ENCODE peak calls at places on chromosomes 6 and 20, in ten cellular contexts. F, L, O, I, R, E, K, C, B and Q are unnamed samples.

GRCh38 chr6:139369568-139370046 is 4.8 kb downstream of the CITED2 start:
- DNase-seq in K (peak; percentile 77), C (peak; percentile 47), I (no peak), L (no peak), B (no peak), R (peak; percentile 50), E (peak; percentile 62), F (no peak), O (no peak), Q (no peak)

GRCh38 chr6:159109391-159109790 is 59.8 kb upstream of the FNDC1 start:
- DNase-seq in O (no peak), K (no peak), F (no peak), L (no peak), B (no peak), C (no peak), E (no peak), I (no peak), R (peak; percentile 35), Q (peak; percentile 32)

GRCh38 chr6:223763-224162 is 68.5 kb upstream of the DUSP22 start:
- DNase-seq in F (no peak), I (no peak), C (no peak), K (no peak), B (no peak), L (no peak), E (peak; percentile 28), O (no peak), R (peak; percentile 21), Q (no peak)

GRCh38 chr20:14777571-14777970 is 440.2 kb upstream of the FLRT3 start:
- DNase-seq in L (no peak), I (no peak), E (peak; percentile 2), C (no peak), F (no peak), B (no peak), R (no peak), K (no peak), O (no peak), Q (no peak)

GRCh38 chr20:2133318-2134183 is 31.9 kb downstream of the STK35 start:
- DNase-seq in K (peak; percentile 42), O (no peak), E (peak; percentile 84), F (no peak), L (no peak), R (no peak), I (no peak), B (no peak), C (peak; percentile 83), Q (no peak)

GRCh38 chr6:10529231-10529801 is 8.2 kb downstream of the GCNT2 start:
- DNase-seq in K (no peak), I (no peak), E (peak; percentile 77), L (peak; percentile 53), O (no peak), B (peak; percentile 58), C (no peak), F (no peak), R (no peak), Q (no peak)

GRCh38 chr6:113377362-113377942 is 479.7 kb upstream of the MARCKS start:
- DNase-seq in B (no peak), F (no peak), C (no peak), I (no peak), O (no peak), K (no peak), E (no peak), L (no peak), R (no peak), Q (no peak)

GRCh38 chr6:49515485-49516146 is 15.9 kb downstream of the GLYATL3 start:
- DNase-seq in F (no peak), E (no peak), K (no peak), R (no peak), B (no peak), I (no peak), C (no peak), L (no peak), O (no peak), Q (no peak)

GRCh38 chr6:106084106-106084963 is 1.8 kb upstream of the PRDM1 start:
- DNase-seq in F (no peak), O (peak; percentile 73), B (no peak), L (no peak), R (peak; percentile 89), K (peak; percentile 70), E (peak; percentile 90), I (peak; percentile 77), C (no peak), Q (no peak)

DNA sequence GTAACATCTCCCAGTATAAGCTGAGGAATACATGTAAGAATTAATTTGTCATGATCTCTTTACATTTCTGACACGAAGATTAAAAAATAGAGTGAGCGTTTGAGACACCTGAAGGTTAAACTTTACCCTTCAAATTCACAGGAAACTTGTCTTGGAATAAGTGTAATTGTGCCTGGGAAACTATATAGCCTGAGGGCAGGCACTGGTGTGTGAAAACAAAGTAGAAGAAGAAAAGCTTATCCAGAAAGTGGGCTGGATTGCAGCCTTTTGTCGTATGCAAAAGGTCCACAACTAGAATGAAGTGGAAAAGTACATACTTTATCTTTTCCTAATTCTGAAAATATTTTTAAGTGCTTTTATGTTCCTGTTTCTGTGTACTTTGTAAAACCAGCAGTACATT is 275.7 kb upstream of the TCF21 start:
- DNase-seq in K (no peak), L (no peak), E (no peak), I (no peak), C (no peak), B (no peak), R (no peak), F (no peak), O (no peak), Q (no peak)
- TF ChIP-seq CTCF in K (no peak), L (no peak), E (no peak), I (no peak), C (no peak), B (no peak), R (no peak), F (no peak), O (no peak), Q (no peak)

DNA sequence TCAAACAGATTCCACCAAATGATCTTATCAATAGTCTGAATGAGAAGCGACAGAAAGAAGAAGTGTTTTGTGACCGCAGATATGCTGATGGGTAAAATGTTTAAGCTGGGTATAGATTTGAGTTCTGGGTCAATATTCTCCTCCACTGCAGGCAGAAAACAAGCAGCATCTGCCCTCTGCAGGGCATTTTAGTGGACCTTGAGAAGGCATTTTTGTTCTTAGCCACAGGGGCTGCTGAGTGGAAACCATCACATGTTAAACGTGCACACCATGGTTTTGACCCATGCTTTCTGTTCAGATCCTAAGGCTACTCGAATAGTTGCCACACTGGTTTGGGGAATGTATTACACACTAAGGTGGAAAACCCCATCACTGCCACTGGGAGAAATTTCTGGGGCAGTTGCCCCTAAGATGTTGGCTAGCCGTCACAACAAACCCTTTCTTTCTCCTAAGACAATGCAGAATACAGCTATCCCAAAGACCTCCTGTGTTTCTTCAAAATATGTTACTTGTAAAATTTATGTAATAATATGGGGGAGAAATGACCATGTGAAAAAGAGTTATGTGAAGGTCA is 5.5 kb downstream of the POU3F2 start:
- DNase-seq in F (no peak), I (peak; percentile 46), O (no peak), B (no peak), K (peak; percentile 43), L (no peak), C (no peak), R (peak; percentile 66), E (peak; percentile 83), Q (no peak)
- TF ChIP-seq CTCF in F (peak; percentile 57), I (no peak), O (no peak), B (no peak), K (peak; percentile 39), L (no peak), C (no peak), R (peak; percentile 79), E (peak; percentile 32), Q (peak; percentile 72)

DNA sequence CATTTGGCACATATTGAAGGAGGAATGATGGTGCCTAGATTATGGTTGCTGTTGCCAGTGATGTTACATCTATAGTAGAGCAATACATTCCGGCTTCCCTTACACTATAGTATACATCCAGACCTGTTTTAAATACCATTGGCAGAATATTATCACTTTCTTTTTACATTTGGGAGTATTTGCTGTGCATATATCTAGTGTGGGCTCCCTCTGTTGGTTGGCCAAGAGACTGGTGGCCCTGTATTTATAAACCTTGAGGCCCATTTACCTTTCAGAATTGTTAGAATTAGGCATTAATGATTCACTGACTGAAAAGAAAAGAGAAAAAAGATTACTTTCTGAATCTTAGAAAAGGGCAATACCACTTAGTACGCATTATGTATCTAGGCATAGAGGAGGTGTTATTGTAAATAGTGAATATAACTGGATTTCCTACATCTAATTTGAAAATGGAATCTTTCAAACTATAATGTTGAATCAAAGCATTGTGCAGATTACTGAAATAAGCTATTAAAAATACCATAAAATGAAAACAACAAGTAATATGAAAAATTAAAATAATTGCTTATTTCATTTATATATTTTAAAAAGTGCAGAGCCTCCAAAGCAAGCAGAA is 628.8 kb upstream of the MAN1A1 start:
- DNase-seq in E (peak; percentile 22), I (peak; percentile 14), K (peak; percentile 32), R (peak; percentile 49), O (no peak), L (no peak), C (peak; percentile 36), B (no peak), F (no peak), Q (no peak)
- TF ChIP-seq CTCF in E (peak; percentile 67), I (peak; percentile 50), K (peak; percentile 63), R (peak; percentile 83), O (no peak), L (peak; percentile 46), C (peak; percentile 23), B (peak; percentile 28), F (peak; percentile 70), Q (peak; percentile 70)

GRCh38 chr6:13299403-13299821 is 28.9 kb downstream of the TBC1D7 start:
- DNase-seq in C (no peak), I (no peak), F (no peak), R (peak; percentile 8), K (no peak), B (no peak), L (no peak), O (no peak), E (no peak), Q (no peak)

GRCh38 chr6:13295576-13295975 is 32.8 kb downstream of the TBC1D7 start:
- DNase-seq in F (no peak), O (no peak), B (no peak), C (no peak), I (no peak), R (peak; percentile 37), E (no peak), L (no peak), K (no peak), Q (no peak)

GRCh38 chr6:13297391-13297790 is 30.9 kb downstream of the TBC1D7 start:
- DNase-seq in K (no peak), R (peak; percentile 7), I (no peak), F (no peak), O (no peak), B (no peak), C (no peak), L (no peak), E (no peak), Q (no peak)

GRCh38 chr6:13294499-13295069 is 33.8 kb downstream of the TBC1D7 start:
- DNase-seq in E (no peak), L (no peak), R (peak; percentile 10), K (no peak), I (no peak), F (no peak), O (no peak), B (no peak), C (no peak), Q (no peak)

DNA sequence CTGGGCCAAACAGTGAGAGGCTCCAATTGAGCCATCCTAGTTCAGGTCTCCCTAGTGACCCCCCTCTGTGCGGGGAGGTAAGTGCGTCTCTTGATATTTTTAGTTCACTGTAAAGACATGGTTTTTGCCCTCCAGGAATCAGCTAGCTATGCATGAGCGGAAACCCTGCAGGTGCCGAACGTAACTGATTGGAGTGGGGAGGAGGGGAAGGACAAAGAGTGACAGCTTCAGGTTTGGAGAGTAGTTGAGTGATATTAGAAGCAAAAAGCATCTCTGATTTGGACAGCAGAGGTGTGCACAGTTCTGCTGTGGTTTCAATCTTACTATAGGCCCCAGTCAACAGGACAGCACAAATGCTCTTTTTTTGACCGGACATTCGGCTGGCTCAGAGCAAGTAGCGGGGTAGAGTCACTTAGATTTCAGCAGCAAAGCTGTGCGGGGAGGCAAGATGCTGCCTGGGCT is 31.8 kb downstream of the TBC1D7 start:
- DNase-seq in O (no peak), L (no peak), R (peak; percentile 55), E (no peak), I (no peak), F (no peak), C (no peak), K (peak; percentile 62), B (no peak), Q (no peak)
- TF ChIP-seq CTCF in O (no peak), L (no peak), R (peak; percentile 34), E (no peak), I (no peak), F (no peak), C (no peak), K (no peak), B (no peak), Q (no peak)